ENCODE peak calls at places on chromosomes 2 and 18, in nine cellular contexts. U is left lung, D is heart right ventricle, E is epithelial cell of esophagus, V is HCT116, Q is AG09319, W is GM12864, N is mammary epithelial cell, M is coronary artery. L is an unnamed sample.

GRCh38 chr2:119792907-119793312 is 33.2 kb downstream of the PTPN4 start:
- DNase-seq in D (no peak), U (no peak), Q (no peak), E (no peak), M (no peak), W (no peak), V (no peak), N (no peak), L (no peak)

GRCh38 chr2:196914867-196915465 is 11.5 kb downstream of the PGAP1 start:
- DNase-seq in N (no peak), D (no peak), E (peak; percentile 17), Q (no peak), M (no peak), V (no peak), W (peak; percentile 42), U (no peak), L (no peak)

GRCh38 chr2:200695178-200695930 is 109.5 kb downstream of the AOX1 start:
- DNase-seq in E (no peak), N (no peak), V (no peak), W (no peak), Q (no peak), D (peak; percentile 32), U (no peak), M (no peak), L (no peak)

GRCh38 chr2:95379616-95379925 is 22.9 kb upstream of the FAHD2A start:
- DNase-seq in N (no peak), U (no peak), E (no peak), Q (no peak), V (no peak), W (no peak), M (no peak), D (no peak), L (no peak)

GRCh38 chr18:76490701-76491171 is 4.3 kb downstream of the ZNF516 start:
- DNase-seq in M (no peak), D (peak; percentile 33), W (no peak), N (peak; percentile 45), V (no peak), Q (no peak), E (peak; percentile 73), U (peak; percentile 67), L (no peak)

GRCh38 chr18:60554961-60555360 is 182.4 kb upstream of the MC4R start:
- DNase-seq in V (no peak), M (no peak), D (no peak), N (no peak), U (no peak), W (no peak), Q (no peak), E (no peak), L (no peak)

GRCh38 chr18:13439475-13439874 is 220.9 kb downstream of the LDLRAD4 start:
- DNase-seq in U (no peak), W (no peak), Q (no peak), M (peak; percentile 67), D (no peak), E (no peak), V (no peak), N (no peak), L (no peak)

GRCh38 chr18:57959278-57959677 is 84.7 kb upstream of the NEDD4L start:
- DNase-seq in V (peak; percentile 72), N (peak; percentile 72), W (peak; percentile 37), M (no peak), U (peak; percentile 37), Q (peak; percentile 10), D (no peak), E (peak; percentile 91), L (no peak)

GRCh38 chr2:38343212-38343611 is 33.9 kb downstream of the ATL2 start:
- DNase-seq in U (no peak), E (no peak), V (no peak), M (no peak), N (no peak), D (no peak), W (no peak), Q (no peak), L (no peak)

GRCh38 chr2:237604960-237605359 is 14.4 kb upstream of the RAB17 start:
- DNase-seq in M (no peak), E (no peak), Q (no peak), W (no peak), N (no peak), U (no peak), D (no peak), V (peak; percentile 18), L (no peak)

GRCh38 chr2:235230809-235231601 is 262.8 kb upstream of the AGAP1 start:
- DNase-seq in Q (no peak), U (no peak), W (no peak), D (no peak), M (no peak), E (peak; percentile 6), V (no peak), N (no peak), L (no peak)

GRCh38 chr2:60463249-60463648 is 90.2 kb downstream of the BCL11A start:
- DNase-seq in E (no peak), N (no peak), M (no peak), V (no peak), Q (no peak), U (no peak), D (no peak), W (no peak), L (no peak)

GRCh38 chr2:8248623-8248957 is 433.3 kb upstream of the ID2 start:
- DNase-seq in V (no peak), N (no peak), W (no peak), D (no peak), E (no peak), U (no peak), Q (no peak), M (no peak), L (no peak)

GRCh38 chr2:135694711-135695110 is 46.9 kb upstream of the UBXN4 start:
- DNase-seq in M (no peak), U (no peak), E (no peak), V (no peak), W (no peak), Q (no peak), D (no peak), N (peak; percentile 1), L (no peak)

GRCh38 chr18:55345103-55345950 is 242.7 kb downstream of the TCF4 start:
- DNase-seq in E (no peak), U (no peak), W (no peak), Q (no peak), N (no peak), D (no peak), V (no peak), M (no peak), L (no peak)

GRCh38 chr2:63408530-63408929 is 179.7 kb downstream of the WDPCP start:
- DNase-seq in D (no peak), Q (no peak), V (no peak), U (no peak), M (no peak), E (peak; percentile 52), W (no peak), N (peak; percentile 46), L (no peak)

GRCh38 chr2:15201009-15201408 is 360.1 kb downstream of the NBAS start:
- DNase-seq in V (no peak), Q (no peak), M (no peak), U (no peak), W (no peak), E (no peak), D (no peak), N (no peak), L (no peak)
- TF ChIP-seq CTCF in V (no peak), Q (no peak), M (no peak), U (no peak), W (no peak), E (no peak), D (no peak), N (no peak), L (no peak)

DNA sequence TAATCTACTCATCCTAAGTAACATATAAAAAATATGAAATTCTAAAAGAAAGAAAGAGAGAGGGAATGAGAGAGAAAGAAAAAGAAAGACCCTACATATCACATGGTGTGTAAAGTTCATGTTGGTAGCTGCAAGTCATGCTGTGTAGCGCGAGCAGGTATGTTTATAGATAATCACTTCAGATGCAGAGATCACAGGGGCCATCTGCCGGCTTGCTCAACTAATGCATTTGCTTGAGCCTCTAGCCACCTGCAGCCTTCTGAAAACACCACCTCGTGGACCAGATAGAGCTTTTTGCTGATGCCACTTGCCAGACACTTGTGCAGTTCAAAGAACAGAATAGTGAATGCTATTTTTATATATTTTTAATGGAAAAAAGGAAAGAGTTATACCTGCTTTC is 37.6 kb downstream of the CDH7 start:
- DNase-seq in N (no peak), U (no peak), M (no peak), E (peak; percentile 0), W (no peak), D (no peak), Q (no peak), V (no peak), L (no peak)
- TF ChIP-seq CTCF in N (no peak), U (no peak), M (no peak), E (peak; percentile 18), W (no peak), D (no peak), Q (no peak), V (no peak), L (no peak)

GRCh38 chr2:130963849-130964793 is 127.4 kb downstream of the ARHGEF4 start:
- DNase-seq in V (no peak), W (no peak), M (no peak), D (no peak), N (no peak), Q (no peak), E (peak; percentile 45), U (no peak), L (no peak)
- TF ChIP-seq CTCF in V (no peak), W (peak; percentile 20), M (no peak), D (peak; percentile 32), N (peak; percentile 6), Q (no peak), E (peak; percentile 44), U (no peak), L (peak; percentile 68)

DNA sequence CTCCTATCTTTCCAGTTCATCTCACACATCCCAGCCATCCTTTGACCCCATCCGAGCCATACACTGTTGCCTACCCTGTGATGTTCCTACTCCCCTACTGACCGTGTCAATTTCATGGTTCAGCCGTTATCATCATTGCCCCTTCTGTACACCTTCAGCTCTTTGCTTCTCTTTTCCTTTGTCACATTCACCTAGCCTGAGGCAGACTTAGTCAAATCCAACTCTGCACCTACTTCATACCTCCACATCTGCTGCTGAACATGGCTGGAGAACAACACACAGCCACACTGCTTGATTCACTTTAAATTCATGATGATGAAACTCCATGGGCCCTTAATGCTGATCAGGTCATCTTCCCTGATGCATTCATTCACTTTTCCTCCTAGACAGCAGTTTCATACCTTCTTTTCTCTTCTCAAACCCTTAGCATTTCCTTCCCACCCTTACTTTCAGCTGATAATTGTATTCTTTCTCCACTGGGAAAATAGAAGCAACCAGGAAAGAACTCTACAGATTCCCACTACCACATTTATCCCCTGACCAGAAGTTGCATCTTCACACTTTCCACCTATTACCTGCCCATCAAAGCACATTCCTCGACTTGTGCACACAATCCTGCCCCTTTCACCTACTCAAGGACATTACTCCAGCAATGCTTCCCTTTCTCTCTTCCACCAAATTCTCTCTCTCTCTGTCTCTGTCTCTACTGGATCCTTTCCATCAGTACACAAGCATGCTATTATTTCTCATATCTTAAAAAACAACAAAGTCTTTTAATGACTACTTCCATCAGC is 59.6 kb downstream of the PKDCC start:
- DNase-seq in D (no peak), E (no peak), W (no peak), N (no peak), M (no peak), U (no peak), V (no peak), Q (no peak), L (no peak)
- TF ChIP-seq CTCF in D (no peak), E (no peak), W (no peak), N (no peak), M (no peak), U (no peak), V (no peak), Q (no peak), L (no peak)

L was measured in type B pancreatic cell.